ENCODE peak calls at places on chromosomes 16 and 17, in four cellular contexts. I is fibroblast of the conjunctiva, X is endothelial cell of umbilical vein, Y is OCI-LY7. H is an unnamed sample.

GRCh38 chr17:50684612-50685333 is 22.9 kb downstream of the ANKRD40 start:
- DNase-seq in I (no peak), X (no peak), Y (no peak), H (no peak)

GRCh38 chr17:44587339-44587738 is 30.1 kb downstream of the FZD2 start:
- DNase-seq in I (peak; percentile 48), X (peak; percentile 94), Y (no peak), H (peak; percentile 44)

GRCh38 chr17:18859256-18859655 is 1.3 kb downstream of the PRPSAP2 start:
- DNase-seq in I (no peak), X (no peak), Y (peak; percentile 39), H (no peak)

GRCh38 chr17:82813299-82814051 is 26.3 kb downstream of the ZNF750 start:
- DNase-seq in I (no peak), X (no peak), Y (no peak), H (no peak)

GRCh38 chr17:55086635-55087058 is 118.1 kb downstream of the STXBP4 start:
- DNase-seq in I (peak; percentile 77), X (peak; percentile 91), Y (no peak), H (peak; percentile 62)

GRCh38 chr16:25108054-25108453 is 3.5 kb upstream of the LCMT1 start:
- DNase-seq in I (no peak), X (no peak), Y (peak; percentile 73), H (no peak)

GRCh38 chr17:57489321-57489720 is 233.0 kb downstream of the MSI2 start:
- DNase-seq in I (no peak), X (no peak), Y (no peak), H (no peak)

GRCh38 chr16:31664683-31665482 is 137.2 kb downstream of the AHSP start:
- DNase-seq in I (no peak), X (no peak), Y (no peak), H (peak; percentile 11)